ENCODE peak calls at places on chromosomes 7 and 10, in four cellular contexts. One of them, this sample, is unnamed.

GRCh38 chr10:68208424-68209042 is 23.4 kb downstream of the ATOH7 start:
- DNase-seq in HCEC 1CT: peak
- DNase-seq in T-helper 1 cell: no peak
- DNase-seq in activated T-helper 1 cell treated with Interleukin-2 at 50 U/mL for 16 hours: no peak
- DNase-seq in this sample: no peak

GRCh38 chr7:135597181-135597925 is 39.6 kb downstream of the NUP205 start:
- DNase-seq in HCEC 1CT: no peak
- DNase-seq in T-helper 1 cell: no peak
- DNase-seq in activated T-helper 1 cell treated with Interleukin-2 at 50 U/mL for 16 hours: no peak
- DNase-seq in this sample: no peak

GRCh38 chr7:45992831-45993230 is 71.8 kb upstream of the IGFBP3 start:
- DNase-seq in HCEC 1CT: no peak
- DNase-seq in T-helper 1 cell: no peak
- DNase-seq in activated T-helper 1 cell treated with Interleukin-2 at 50 U/mL for 16 hours: no peak
- DNase-seq in this sample: no peak

GRCh38 chr7:151431281-151431767 is 8.6 kb downstream of the CRYGN start:
- DNase-seq in HCEC 1CT: no peak
- DNase-seq in T-helper 1 cell: no peak
- DNase-seq in activated T-helper 1 cell treated with Interleukin-2 at 50 U/mL for 16 hours: no peak
- DNase-seq in this sample: no peak

GRCh38 chr10:19775286-19775685 is 40.9 kb upstream of the PLXDC2 start:
- DNase-seq in HCEC 1CT: no peak
- DNase-seq in T-helper 1 cell: no peak
- DNase-seq in activated T-helper 1 cell treated with Interleukin-2 at 50 U/mL for 16 hours: no peak
- DNase-seq in this sample: no peak

GRCh38 chr7:36185732-36186131 is 32.7 kb downstream of the EEPD1 start:
- DNase-seq in HCEC 1CT: peak
- DNase-seq in T-helper 1 cell: no peak
- DNase-seq in activated T-helper 1 cell treated with Interleukin-2 at 50 U/mL for 16 hours: no peak
- DNase-seq in this sample: no peak

GRCh38 chr7:156020566-156020965 is 208.3 kb upstream of the SHH start:
- DNase-seq in HCEC 1CT: no peak
- DNase-seq in T-helper 1 cell: no peak
- DNase-seq in activated T-helper 1 cell treated with Interleukin-2 at 50 U/mL for 16 hours: no peak
- DNase-seq in this sample: no peak

GRCh38 chr7:149869291-149869650 is 4.5 kb upstream of the ATP6V0E2 start:
- DNase-seq in HCEC 1CT: no peak
- DNase-seq in T-helper 1 cell: no peak
- DNase-seq in activated T-helper 1 cell treated with Interleukin-2 at 50 U/mL for 16 hours: no peak
- DNase-seq in this sample: no peak

GRCh38 chr7:157112706-157113105 is 26.0 kb upstream of the UBE3C start:
- DNase-seq in HCEC 1CT: no peak
- DNase-seq in T-helper 1 cell: no peak
- DNase-seq in activated T-helper 1 cell treated with Interleukin-2 at 50 U/mL for 16 hours: no peak
- DNase-seq in this sample: no peak

GRCh38 chr10:101693701-101694055 is 1.3 kb downstream of the FBXW4 start:
- DNase-seq in HCEC 1CT: peak
- DNase-seq in T-helper 1 cell: no peak
- DNase-seq in activated T-helper 1 cell treated with Interleukin-2 at 50 U/mL for 16 hours: no peak
- DNase-seq in this sample: no peak

GRCh38 chr7:106021211-106022067 is 58.4 kb downstream of the CDHR3 start:
- DNase-seq in HCEC 1CT: no peak
- DNase-seq in T-helper 1 cell: no peak
- DNase-seq in activated T-helper 1 cell treated with Interleukin-2 at 50 U/mL for 16 hours: no peak
- DNase-seq in this sample: no peak

GRCh38 chr10:15168296-15168780 is at the start of gene NMT2:
- DNase-seq in HCEC 1CT: peak
- DNase-seq in T-helper 1 cell: no peak
- DNase-seq in activated T-helper 1 cell treated with Interleukin-2 at 50 U/mL for 16 hours: no peak
- DNase-seq in this sample: peak

GRCh38 chr10:6136215-6137201 is 47.7 kb downstream of the RBM17 start:
- DNase-seq in HCEC 1CT: peak
- DNase-seq in T-helper 1 cell: no peak
- DNase-seq in activated T-helper 1 cell treated with Interleukin-2 at 50 U/mL for 16 hours: no peak
- DNase-seq in this sample: no peak

GRCh38 chr7:105691029-105691691 is 109.9 kb upstream of the EFCAB10 start:
- DNase-seq in HCEC 1CT: peak
- DNase-seq in T-helper 1 cell: no peak
- DNase-seq in activated T-helper 1 cell treated with Interleukin-2 at 50 U/mL for 16 hours: peak
- DNase-seq in this sample: peak

GRCh38 chr10:104072786-104073185 is 12.9 kb downstream of the COL17A1 start:
- DNase-seq in HCEC 1CT: no peak
- DNase-seq in T-helper 1 cell: no peak
- DNase-seq in activated T-helper 1 cell treated with Interleukin-2 at 50 U/mL for 16 hours: no peak
- DNase-seq in this sample: no peak

GRCh38 chr10:132986576-132986975 is 44.2 kb upstream of the CFAP46 start:
- DNase-seq in HCEC 1CT: no peak
- DNase-seq in T-helper 1 cell: no peak
- DNase-seq in activated T-helper 1 cell treated with Interleukin-2 at 50 U/mL for 16 hours: no peak
- DNase-seq in this sample: no peak

GRCh38 chr7:2037805-2038635 is 194.7 kb downstream of the MAD1L1 start:
- DNase-seq in HCEC 1CT: no peak
- DNase-seq in T-helper 1 cell: no peak
- DNase-seq in activated T-helper 1 cell treated with Interleukin-2 at 50 U/mL for 16 hours: no peak
- DNase-seq in this sample: no peak

GRCh38 chr7:12941512-12941911 is 254.1 kb downstream of the ARL4A start:
- DNase-seq in HCEC 1CT: no peak
- DNase-seq in T-helper 1 cell: no peak
- DNase-seq in activated T-helper 1 cell treated with Interleukin-2 at 50 U/mL for 16 hours: no peak
- DNase-seq in this sample: no peak

GRCh38 chr10:37436361-37436760 is 311.0 kb downstream of the ANKRD30A start:
- DNase-seq in HCEC 1CT: no peak
- DNase-seq in T-helper 1 cell: no peak
- DNase-seq in activated T-helper 1 cell treated with Interleukin-2 at 50 U/mL for 16 hours: no peak
- DNase-seq in this sample: no peak

GRCh38 chr7:4764402-4765007 is 10.9 kb upstream of the AP5Z1 start:
- DNase-seq in HCEC 1CT: no peak
- DNase-seq in T-helper 1 cell: no peak
- DNase-seq in activated T-helper 1 cell treated with Interleukin-2 at 50 U/mL for 16 hours: no peak
- DNase-seq in this sample: no peak

GRCh38 chr7:70487526-70488285 is 644.2 kb upstream of the GALNT17 start:
- DNase-seq in HCEC 1CT: no peak
- DNase-seq in T-helper 1 cell: no peak
- DNase-seq in activated T-helper 1 cell treated with Interleukin-2 at 50 U/mL for 16 hours: no peak
- DNase-seq in this sample: no peak

GRCh38 chr10:77869626-77870420 is 56.7 kb downstream of the DLG5 start:
- DNase-seq in HCEC 1CT: peak
- DNase-seq in T-helper 1 cell: no peak
- DNase-seq in activated T-helper 1 cell treated with Interleukin-2 at 50 U/mL for 16 hours: no peak
- DNase-seq in this sample: no peak

GRCh38 chr7:132656846-132657776 is 80.8 kb upstream of the PLXNA4 start:
- DNase-seq in HCEC 1CT: peak
- DNase-seq in T-helper 1 cell: no peak
- DNase-seq in activated T-helper 1 cell treated with Interleukin-2 at 50 U/mL for 16 hours: no peak
- DNase-seq in this sample: no peak

GRCh38 chr10:79393221-79393923 is 46.1 kb downstream of the PPIF start:
- DNase-seq in HCEC 1CT: no peak
- DNase-seq in T-helper 1 cell: no peak
- DNase-seq in activated T-helper 1 cell treated with Interleukin-2 at 50 U/mL for 16 hours: no peak
- DNase-seq in this sample: no peak

GRCh38 chr7:69114374-69114773 is 483.9 kb upstream of the AUTS2 start:
- DNase-seq in HCEC 1CT: no peak
- DNase-seq in T-helper 1 cell: no peak
- DNase-seq in activated T-helper 1 cell treated with Interleukin-2 at 50 U/mL for 16 hours: no peak
- DNase-seq in this sample: no peak

GRCh38 chr10:132342553-132342952 is 10.6 kb downstream of the LRRC27 start:
- DNase-seq in HCEC 1CT: no peak
- DNase-seq in T-helper 1 cell: no peak
- DNase-seq in activated T-helper 1 cell treated with Interleukin-2 at 50 U/mL for 16 hours: no peak
- DNase-seq in this sample: no peak

GRCh38 chr7:6529643-6530042 is 21.6 kb downstream of the GRID2IP start:
- DNase-seq in HCEC 1CT: no peak
- DNase-seq in T-helper 1 cell: no peak
- DNase-seq in activated T-helper 1 cell treated with Interleukin-2 at 50 U/mL for 16 hours: no peak
- DNase-seq in this sample: no peak

GRCh38 chr7:7902845-7903244 is 65.8 kb upstream of the GLCCI1 start:
- DNase-seq in HCEC 1CT: no peak
- DNase-seq in T-helper 1 cell: no peak
- DNase-seq in activated T-helper 1 cell treated with Interleukin-2 at 50 U/mL for 16 hours: no peak
- DNase-seq in this sample: no peak

GRCh38 chr10:112176543-112176942 is 7.0 kb downstream of the GPAM start:
- DNase-seq in HCEC 1CT: no peak
- DNase-seq in T-helper 1 cell: no peak
- DNase-seq in activated T-helper 1 cell treated with Interleukin-2 at 50 U/mL for 16 hours: no peak
- DNase-seq in this sample: no peak

GRCh38 chr7:147937428-147937827 is 653.1 kb upstream of the C7orf33 start:
- DNase-seq in HCEC 1CT: no peak
- DNase-seq in T-helper 1 cell: no peak
- DNase-seq in activated T-helper 1 cell treated with Interleukin-2 at 50 U/mL for 16 hours: no peak
- DNase-seq in this sample: no peak

GRCh38 chr7:28228386-28228785 is 47.8 kb upstream of the JAZF1 start:
- DNase-seq in HCEC 1CT: peak
- DNase-seq in T-helper 1 cell: no peak
- DNase-seq in activated T-helper 1 cell treated with Interleukin-2 at 50 U/mL for 16 hours: no peak
- DNase-seq in this sample: no peak

GRCh38 chr7:69115788-69116187 is 482.5 kb upstream of the AUTS2 start:
- DNase-seq in HCEC 1CT: no peak
- DNase-seq in T-helper 1 cell: no peak
- DNase-seq in activated T-helper 1 cell treated with Interleukin-2 at 50 U/mL for 16 hours: no peak
- DNase-seq in this sample: no peak

GRCh38 chr10:89952314-89952713 is 250.9 kb downstream of the KIF20B start:
- DNase-seq in HCEC 1CT: no peak
- DNase-seq in T-helper 1 cell: no peak
- DNase-seq in activated T-helper 1 cell treated with Interleukin-2 at 50 U/mL for 16 hours: no peak
- DNase-seq in this sample: no peak

GRCh38 chr7:41219276-41219675 is 483.6 kb downstream of the INHBA start:
- DNase-seq in HCEC 1CT: peak
- DNase-seq in T-helper 1 cell: no peak
- DNase-seq in activated T-helper 1 cell treated with Interleukin-2 at 50 U/mL for 16 hours: no peak
- DNase-seq in this sample: no peak

GRCh38 chr10:131560726-131561390 is 249.3 kb upstream of the TCERG1L start:
- DNase-seq in HCEC 1CT: no peak
- DNase-seq in T-helper 1 cell: no peak
- DNase-seq in activated T-helper 1 cell treated with Interleukin-2 at 50 U/mL for 16 hours: no peak
- DNase-seq in this sample: no peak

GRCh38 chr10:101816375-101816773 is 1.9 kb downstream of the OGA start:
- DNase-seq in HCEC 1CT: no peak
- DNase-seq in T-helper 1 cell: no peak
- DNase-seq in activated T-helper 1 cell treated with Interleukin-2 at 50 U/mL for 16 hours: no peak
- DNase-seq in this sample: no peak

GRCh38 chr7:83325083-83325482 is 162.4 kb upstream of the PCLO start:
- DNase-seq in HCEC 1CT: no peak
- DNase-seq in T-helper 1 cell: no peak
- DNase-seq in activated T-helper 1 cell treated with Interleukin-2 at 50 U/mL for 16 hours: no peak
- DNase-seq in this sample: no peak

GRCh38 chr7:38858281-38858884 is 50.6 kb downstream of the VPS41 start:
- DNase-seq in HCEC 1CT: peak
- DNase-seq in T-helper 1 cell: no peak
- DNase-seq in activated T-helper 1 cell treated with Interleukin-2 at 50 U/mL for 16 hours: no peak
- DNase-seq in this sample: no peak

GRCh38 chr7:156162451-156162850 is 350.2 kb upstream of the SHH start:
- DNase-seq in HCEC 1CT: no peak
- DNase-seq in T-helper 1 cell: no peak
- DNase-seq in activated T-helper 1 cell treated with Interleukin-2 at 50 U/mL for 16 hours: no peak
- DNase-seq in this sample: no peak

This sample was measured in T follicular helper cell.